ENCODE peak calls at places on chromosome 11, in six cellular contexts. One of them, this sample, is unnamed.

GRCh38 chr11:76513654-76514034 is 68.8 kb downstream of the EMSY start:
- DNase-seq in GM03348: no peak
- DNase-seq in OCI-LY7: no peak
- DNase-seq in islet precursor cell: no peak
- DNase-seq in GM06990: no peak
- DNase-seq in putamen: no peak
- DNase-seq in this sample: no peak

GRCh38 chr11:10551845-10552352 is 10.9 kb upstream of the RNF141 start:
- DNase-seq in putamen: no peak
- DNase-seq in islet precursor cell: no peak
- DNase-seq in OCI-LY7: no peak
- DNase-seq in GM03348: no peak
- DNase-seq in GM06990: no peak
- DNase-seq in this sample: no peak

GRCh38 chr11:95522871-95523270 is 266.7 kb downstream of the FAM76B start:
- DNase-seq in islet precursor cell: no peak
- DNase-seq in GM03348: no peak
- DNase-seq in GM06990: no peak
- DNase-seq in putamen: no peak
- DNase-seq in OCI-LY7: no peak
- DNase-seq in this sample: no peak

GRCh38 chr11:130301002-130301401 is 13.7 kb downstream of the ZBTB44 start:
- DNase-seq in islet precursor cell: no peak
- DNase-seq in OCI-LY7: no peak
- DNase-seq in GM03348: no peak
- DNase-seq in GM06990: no peak
- DNase-seq in putamen: no peak
- DNase-seq in this sample: no peak

GRCh38 chr11:30368394-30368793 is 45.5 kb downstream of the ARL14EP start:
- DNase-seq in putamen: no peak
- DNase-seq in GM03348: no peak
- DNase-seq in islet precursor cell: no peak
- DNase-seq in OCI-LY7: no peak
- DNase-seq in GM06990: no peak
- DNase-seq in this sample: no peak

GRCh38 chr11:45592581-45592980 is 72.8 kb downstream of the CHST1 start:
- DNase-seq in islet precursor cell: no peak
- DNase-seq in OCI-LY7: no peak
- DNase-seq in GM06990: no peak
- DNase-seq in GM03348: no peak
- DNase-seq in putamen: no peak
- DNase-seq in this sample: no peak

GRCh38 chr11:33242575-33242974 is 14.6 kb upstream of the HIPK3 start:
- DNase-seq in OCI-LY7: no peak
- DNase-seq in GM03348: no peak
- DNase-seq in putamen: no peak
- DNase-seq in GM06990: no peak
- DNase-seq in islet precursor cell: no peak
- DNase-seq in this sample: no peak

GRCh38 chr11:128725630-128726461 is 32.0 kb downstream of the FLI1 start:
- DNase-seq in putamen: no peak
- DNase-seq in GM03348: peak; percentile 42
- DNase-seq in GM06990: peak; percentile 77
- DNase-seq in OCI-LY7: peak; percentile 95
- DNase-seq in islet precursor cell: no peak
- DNase-seq in this sample: peak; percentile 46

GRCh38 chr11:69961738-69962137 is 116.4 kb upstream of the ANO1 start:
- DNase-seq in GM06990: no peak
- DNase-seq in OCI-LY7: no peak
- DNase-seq in putamen: no peak
- DNase-seq in islet precursor cell: no peak
- DNase-seq in GM03348: no peak
- DNase-seq in this sample: no peak

GRCh38 chr11:123640677-123641494 is 13.5 kb downstream of the SCN3B start:
- DNase-seq in OCI-LY7: peak; percentile 50
- DNase-seq in GM06990: peak; percentile 30
- DNase-seq in islet precursor cell: peak; percentile 77
- DNase-seq in GM03348: peak; percentile 82
- DNase-seq in putamen: no peak
- DNase-seq in this sample: peak; percentile 32

GRCh38 chr11:126833020-126833419 is 167.6 kb downstream of the KIRREL3 start:
- DNase-seq in GM03348: no peak
- DNase-seq in putamen: no peak
- DNase-seq in islet precursor cell: no peak
- DNase-seq in GM06990: no peak
- DNase-seq in OCI-LY7: no peak
- DNase-seq in this sample: no peak

GRCh38 chr11:6911946-6912345 is 8.9 kb upstream of the OR2D3 start:
- DNase-seq in islet precursor cell: no peak
- DNase-seq in GM03348: no peak
- DNase-seq in OCI-LY7: no peak
- DNase-seq in GM06990: no peak
- DNase-seq in putamen: no peak
- DNase-seq in this sample: no peak

GRCh38 chr11:111298466-111299110 is at the start of gene POU2AF3:
- DNase-seq in GM03348: peak; percentile 31
- DNase-seq in islet precursor cell: no peak
- DNase-seq in GM06990: no peak
- DNase-seq in OCI-LY7: no peak
- DNase-seq in putamen: no peak
- DNase-seq in this sample: no peak

GRCh38 chr11:61764606-61765260 is 12.3 kb downstream of the MYRF start:
- DNase-seq in putamen: no peak
- DNase-seq in GM03348: no peak
- DNase-seq in GM06990: no peak
- DNase-seq in islet precursor cell: no peak
- DNase-seq in OCI-LY7: no peak
- DNase-seq in this sample: no peak

GRCh38 chr11:12285811-12286222 is 91.6 kb upstream of the PARVA start:
- DNase-seq in GM03348: peak; percentile 2
- DNase-seq in putamen: no peak
- DNase-seq in islet precursor cell: peak; percentile 53
- DNase-seq in OCI-LY7: no peak
- DNase-seq in GM06990: no peak
- DNase-seq in this sample: no peak

GRCh38 chr11:33701302-33701701 is 676 bp upstream of the C11orf91 start:
- DNase-seq in OCI-LY7: peak; percentile 10
- DNase-seq in putamen: no peak
- DNase-seq in GM03348: no peak
- DNase-seq in GM06990: no peak
- DNase-seq in islet precursor cell: peak; percentile 26
- DNase-seq in this sample: no peak

GRCh38 chr11:68838572-68838964 is 3.1 kb downstream of the CPT1A start:
- DNase-seq in putamen: no peak
- DNase-seq in GM06990: no peak
- DNase-seq in OCI-LY7: peak; percentile 40
- DNase-seq in islet precursor cell: no peak
- DNase-seq in GM03348: no peak
- DNase-seq in this sample: no peak

GRCh38 chr11:116698080-116698479 is 74.7 kb downstream of the BUD13 start:
- DNase-seq in putamen: no peak
- DNase-seq in GM06990: no peak
- DNase-seq in OCI-LY7: no peak
- DNase-seq in islet precursor cell: peak; percentile 41
- DNase-seq in GM03348: no peak
- DNase-seq in this sample: no peak

GRCh38 chr11:65287601-65288000 is 25.8 kb downstream of the POLA2 start:
- DNase-seq in OCI-LY7: no peak
- DNase-seq in GM03348: no peak
- DNase-seq in islet precursor cell: no peak
- DNase-seq in putamen: no peak
- DNase-seq in GM06990: no peak
- DNase-seq in this sample: no peak

GRCh38 chr11:43359432-43359818 is 705 bp downstream of the TTC17 start:
- DNase-seq in OCI-LY7: peak; percentile 63
- DNase-seq in GM06990: no peak
- DNase-seq in GM03348: peak; percentile 33
- DNase-seq in islet precursor cell: peak; percentile 58
- DNase-seq in putamen: peak; percentile 6
- DNase-seq in this sample: no peak

GRCh38 chr11:77819921-77820564 is 479 bp downstream of the RSF1 start:
- DNase-seq in GM06990: no peak
- DNase-seq in islet precursor cell: peak; percentile 85
- DNase-seq in putamen: no peak
- DNase-seq in OCI-LY7: peak; percentile 41
- DNase-seq in GM03348: peak; percentile 60
- DNase-seq in this sample: no peak

GRCh38 chr11:95531116-95531515 is 258.5 kb downstream of the FAM76B start:
- DNase-seq in GM06990: no peak
- DNase-seq in putamen: no peak
- DNase-seq in OCI-LY7: no peak
- DNase-seq in islet precursor cell: no peak
- DNase-seq in GM03348: peak; percentile 43
- DNase-seq in this sample: no peak

GRCh38 chr11:40819230-40819629 is 640.2 kb downstream of the LRRC4C start:
- DNase-seq in GM03348: no peak
- DNase-seq in putamen: no peak
- DNase-seq in islet precursor cell: no peak
- DNase-seq in GM06990: no peak
- DNase-seq in OCI-LY7: no peak
- DNase-seq in this sample: no peak